ENCODE peak calls at places on chromosome 4, in seven cellular contexts. C, D, V, J, Z, P and Q are unnamed samples.

GRCh38 chr4:7073526-7074390 is 5.9 kb upstream of the GRPEL1 start:
- DNase-seq in C (peak), D (peak), V (peak), J (no peak), Z (no peak), P (peak), Q (no peak)

GRCh38 chr4:166324321-166324720 is 451.3 kb downstream of the TLL1 start:
- DNase-seq in C (no peak), D (peak), V (peak), J (no peak), Z (no peak), P (peak), Q (no peak)

GRCh38 chr4:64407000-64407399 is 2.2 kb downstream of the TECRL start:
- DNase-seq in C (no peak), D (no peak), V (no peak), J (no peak), Z (no peak), P (no peak), Q (no peak)

GRCh38 chr4:87677731-87678130 is 27.7 kb downstream of the DMP1 start:
- DNase-seq in C (no peak), D (no peak), V (peak), J (no peak), Z (no peak), P (no peak), Q (no peak)

GRCh38 chr4:117481742-117482141 is 396.4 kb upstream of the TRAM1L1 start:
- DNase-seq in C (no peak), D (no peak), V (peak), J (no peak), Z (no peak), P (no peak), Q (no peak)

GRCh38 chr4:184807261-184807660 is 18.5 kb downstream of the ACSL1 start:
- DNase-seq in C (no peak), D (no peak), V (no peak), J (no peak), Z (no peak), P (no peak), Q (no peak)

GRCh38 chr4:169272265-169272886 is 1.6 kb upstream of the SH3RF1 start:
- DNase-seq in C (peak), D (peak), V (peak), J (no peak), Z (no peak), P (no peak), Q (no peak)

GRCh38 chr4:156825074-156825473 is 146.5 kb downstream of the PDGFC start:
- DNase-seq in C (no peak), D (no peak), V (no peak), J (no peak), Z (no peak), P (no peak), Q (no peak)

GRCh38 chr4:182881928-182882327 is 35.3 kb downstream of the DCTD start:
- DNase-seq in C (no peak), D (peak), V (peak), J (no peak), Z (peak), P (no peak), Q (no peak)

GRCh38 chr4:188930822-188931221 is 791.6 kb downstream of the TRIML1 start:
- DNase-seq in C (no peak), D (no peak), V (peak), J (no peak), Z (no peak), P (peak), Q (no peak)

GRCh38 chr4:102543529-102543928 is 42.4 kb downstream of the NFKB1 start:
- DNase-seq in C (no peak), D (no peak), V (no peak), J (no peak), Z (no peak), P (no peak), Q (no peak)

GRCh38 chr4:102543030-102543505 is 41.9 kb downstream of the NFKB1 start:
- DNase-seq in C (no peak), D (no peak), V (no peak), J (no peak), Z (no peak), P (no peak), Q (no peak)

GRCh38 chr4:102546635-102547034 is 45.5 kb downstream of the NFKB1 start:
- DNase-seq in C (no peak), D (no peak), V (no peak), J (no peak), Z (no peak), P (no peak), Q (no peak)

GRCh38 chr4:102537280-102537679 is 36.1 kb downstream of the NFKB1 start:
- DNase-seq in C (no peak), D (no peak), V (peak), J (no peak), Z (no peak), P (no peak), Q (no peak)

DNA sequence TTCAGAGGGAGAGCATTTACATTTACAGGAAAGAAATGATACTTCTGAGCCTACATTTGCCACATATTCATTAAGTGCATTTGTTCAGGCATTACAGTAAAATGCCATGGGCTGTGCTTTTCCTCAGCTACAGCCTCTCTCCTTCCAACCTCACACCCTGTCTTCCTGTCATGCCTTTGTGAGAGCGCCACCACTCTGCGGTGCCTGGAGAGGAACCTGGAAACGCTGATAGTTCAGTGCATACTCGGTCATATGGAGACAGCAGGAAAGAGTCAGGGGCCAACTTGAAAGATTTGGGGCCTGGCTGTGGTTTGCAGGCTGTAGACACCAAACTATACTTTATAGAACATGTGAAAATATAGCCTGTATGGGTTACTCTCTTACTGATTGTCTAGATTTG is 40.5 kb downstream of the NFKB1 start:
- DNase-seq in C (no peak), D (no peak), V (no peak), J (no peak), Z (no peak), P (no peak), Q (no peak)
- TF ChIP-seq CTCF in C (peak), D (no peak), V (peak), J (no peak), Z (no peak), P (no peak), Q (no peak)

GRCh38 chr4:137069473-137069872 is 462.8 kb downstream of the PCDH18 start:
- DNase-seq in C (no peak), D (no peak), V (no peak), J (no peak), Z (no peak), P (no peak), Q (no peak)
- TF ChIP-seq CTCF in C (peak), D (no peak), V (no peak), J (no peak), Z (no peak), P (no peak), Q (no peak)

GRCh38 chr4:39450618-39451017 is 8.1 kb downstream of the RPL9 start:
- DNase-seq in C (no peak), D (no peak), V (no peak), J (no peak), Z (no peak), P (no peak), Q (no peak)

GRCh38 chr4:39442910-39443480 is 15.7 kb downstream of the RPL9 start:
- DNase-seq in C (no peak), D (no peak), V (no peak), J (no peak), Z (no peak), P (no peak), Q (no peak)

GRCh38 chr4:39446483-39446841 is 12.3 kb downstream of the RPL9 start:
- DNase-seq in C (no peak), D (no peak), V (no peak), J (no peak), Z (no peak), P (no peak), Q (no peak)

GRCh38 chr4:39451423-39452023 is 7.2 kb downstream of the RPL9 start:
- DNase-seq in C (no peak), D (no peak), V (no peak), J (no peak), Z (no peak), P (no peak), Q (no peak)

DNA sequence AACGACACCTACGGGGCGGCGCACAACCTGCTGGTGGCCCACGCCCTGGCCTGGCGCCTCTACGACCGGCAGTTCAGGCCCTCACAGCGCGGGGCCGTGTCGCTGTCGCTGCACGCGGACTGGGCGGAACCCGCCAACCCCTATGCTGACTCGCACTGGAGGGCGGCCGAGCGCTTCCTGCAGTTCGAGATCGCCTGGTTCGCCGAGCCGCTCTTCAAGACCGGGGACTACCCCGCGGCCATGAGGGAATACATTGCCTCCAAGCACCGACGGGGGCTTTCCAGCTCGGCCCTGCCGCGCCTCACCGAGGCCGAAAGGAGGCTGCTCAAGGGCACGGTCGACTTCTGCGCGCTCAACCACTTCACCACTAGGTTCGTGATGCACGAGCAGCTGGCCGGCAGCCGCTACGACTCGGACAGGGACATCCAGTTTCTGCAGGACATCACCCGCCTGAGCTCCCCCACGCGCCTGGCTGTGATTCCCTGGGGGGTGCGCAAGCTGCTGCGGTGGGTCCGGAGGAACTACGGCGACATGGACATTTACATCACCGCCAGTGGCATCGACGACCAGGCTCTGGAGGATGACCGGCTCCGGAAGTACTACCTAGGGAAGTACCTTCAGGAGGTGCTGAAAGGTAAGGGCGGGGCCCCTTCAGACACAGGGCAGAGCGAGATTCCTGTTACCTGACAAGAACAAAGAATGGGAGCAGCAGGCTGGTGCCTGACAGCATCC is 11.7 kb downstream of the RPL9 start:
- DNase-seq in C (peak), D (peak), V (peak), J (peak), Z (peak), P (no peak), Q (peak)
- TF ChIP-seq CTCF in C (peak), D (peak), V (peak), J (no peak), Z (no peak), P (no peak), Q (no peak)

GRCh38 chr4:28001698-28002097 is 1141.1 kb downstream of the STIM2 start:
- DNase-seq in C (no peak), D (no peak), V (no peak), J (no peak), Z (no peak), P (no peak), Q (no peak)
- TF ChIP-seq CTCF in C (peak), D (no peak), V (no peak), J (no peak), Z (no peak), P (no peak), Q (no peak)

DNA sequence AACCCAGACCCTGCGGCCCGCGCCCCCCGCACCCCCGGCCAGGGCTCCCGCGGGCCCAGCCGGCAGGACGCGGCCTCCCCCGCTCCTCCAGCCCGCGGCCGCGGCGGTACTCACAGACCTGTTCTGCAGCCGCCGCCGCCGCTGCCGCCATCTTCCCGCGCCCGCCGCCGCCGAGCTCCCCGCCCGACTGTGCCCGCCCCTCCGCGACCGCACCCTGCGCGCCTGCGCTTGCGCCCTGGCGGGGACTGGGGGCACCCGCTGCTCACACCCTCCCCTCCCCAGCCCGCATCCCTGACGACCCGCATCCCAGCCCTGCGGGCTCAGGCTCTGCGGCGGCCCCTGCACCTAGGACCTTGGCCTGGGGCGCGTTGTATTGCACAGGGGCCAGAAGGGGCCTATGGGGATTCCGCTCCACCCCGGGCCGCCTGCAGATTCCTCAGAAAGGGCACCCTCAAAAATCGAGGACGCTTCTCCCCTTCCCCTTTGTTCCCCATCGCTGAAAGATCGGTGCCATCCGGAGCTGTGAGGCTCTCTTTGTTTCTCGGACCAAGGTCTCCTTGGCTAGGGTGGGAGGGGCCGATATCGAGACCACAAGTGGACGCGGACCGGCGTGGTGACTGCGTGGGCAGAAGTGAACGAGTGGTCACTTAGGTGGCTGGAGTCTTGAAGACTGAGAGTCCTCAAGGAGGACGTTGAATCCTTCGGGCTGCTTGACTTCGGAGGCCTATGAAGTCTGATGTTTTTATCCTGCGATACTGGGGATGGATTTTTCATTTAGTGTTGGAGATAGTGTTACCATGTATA is at the start of gene SGCB:
- DNase-seq in C (peak), D (peak), V (no peak), J (peak), Z (peak), P (peak), Q (peak)
- TF ChIP-seq CTCF in C (no peak), D (no peak), V (no peak), J (no peak), Z (no peak), P (no peak), Q (no peak)

GRCh38 chr4:141705747-141706377 is 69.5 kb downstream of the IL15 start:
- DNase-seq in C (no peak), D (no peak), V (no peak), J (no peak), Z (no peak), P (no peak), Q (no peak)

GRCh38 chr4:141702472-141703182 is 66.2 kb downstream of the IL15 start:
- DNase-seq in C (no peak), D (peak), V (peak), J (no peak), Z (no peak), P (no peak), Q (no peak)

GRCh38 chr4:141705048-141705746 is 68.8 kb downstream of the IL15 start:
- DNase-seq in C (peak), D (no peak), V (no peak), J (no peak), Z (no peak), P (no peak), Q (no peak)

GRCh38 chr4:141706445-141706844 is 70.1 kb downstream of the IL15 start:
- DNase-seq in C (no peak), D (no peak), V (no peak), J (no peak), Z (no peak), P (no peak), Q (no peak)

GRCh38 chr4:141703497-141703896 is 67.1 kb downstream of the IL15 start:
- DNase-seq in C (no peak), D (peak), V (no peak), J (no peak), Z (no peak), P (no peak), Q (no peak)
- TF ChIP-seq CTCF in C (no peak), D (no peak), V (peak), J (no peak), Z (no peak), P (no peak), Q (no peak)

GRCh38 chr4:70531981-70532380 is 13.6 kb downstream of the AMTN start:
- DNase-seq in C (no peak), D (no peak), V (peak), J (no peak), Z (no peak), P (no peak), Q (no peak)
- TF ChIP-seq CTCF in C (no peak), D (no peak), V (no peak), J (no peak), Z (no peak), P (peak), Q (no peak)

DNA sequence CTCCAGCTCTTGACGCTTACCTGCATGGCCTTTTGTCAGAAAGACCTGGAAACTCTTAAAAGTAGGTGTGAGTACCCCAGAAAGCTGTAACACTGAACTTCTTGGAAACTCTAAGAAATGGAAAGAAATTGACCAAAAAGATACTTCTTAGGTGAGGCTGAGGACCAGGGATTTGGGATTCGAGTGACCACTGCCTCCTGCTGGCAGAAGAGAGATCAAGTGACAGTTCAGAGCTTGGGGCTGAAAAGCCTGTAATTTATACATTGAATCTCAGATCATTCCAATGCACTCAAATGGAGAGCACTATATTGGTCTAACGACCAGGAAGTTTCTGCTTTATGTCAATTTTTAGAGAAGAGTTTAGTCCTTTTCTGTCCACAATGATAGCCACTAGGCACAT is 204.6 kb downstream of the PDGFRA start:
- DNase-seq in C (no peak), D (peak), V (peak), J (no peak), Z (no peak), P (peak), Q (no peak)
- TF ChIP-seq CTCF in C (peak), D (peak), V (peak), J (no peak), Z (peak), P (peak), Q (no peak)